ENCODE peak calls at places on chromosomes 11 and 22, in nine cellular contexts. G is psoas muscle, X is mesendoderm, Z is colonic mucosa, Y is tibial nerve, Q is cardiac muscle cell, D is fibroblast of lung, B is IMR-90, U is hepatocyte. L is an unnamed sample.

GRCh38 chr11:103659138-103659734 is 377.2 kb upstream of the DDI1 start:
- DNase-seq in G (no peak), X (peak; percentile 60), Z (no peak), Y (no peak), Q (peak; percentile 16), D (no peak), B (no peak), U (no peak), L (no peak)

GRCh38 chr11:78343303-78343702 is 74.3 kb downstream of the GAB2 start:
- DNase-seq in G (no peak), X (no peak), Z (no peak), Y (no peak), Q (no peak), D (no peak), B (no peak), U (no peak), L (no peak)

GRCh38 chr11:61923166-61924015 is 6.0 kb upstream of the RAB3IL1 start:
- DNase-seq in G (peak; percentile 70), X (peak; percentile 83), Z (peak; percentile 61), Y (peak; percentile 85), Q (peak; percentile 64), D (peak; percentile 73), B (peak; percentile 63), U (peak; percentile 94), L (peak; percentile 87)

GRCh38 chr11:113286509-113287497 is 27.6 kb upstream of the TTC12 start:
- DNase-seq in G (no peak), X (no peak), Z (no peak), Y (no peak), Q (no peak), D (peak; percentile 26), B (no peak), U (no peak), L (no peak)

GRCh38 chr11:65182258-65183170 is 786 bp downstream of the CAPN1 start:
- DNase-seq in G (no peak), X (peak; percentile 81), Z (peak; percentile 73), Y (peak; percentile 16), Q (peak; percentile 50), D (peak; percentile 11), B (no peak), U (peak; percentile 75), L (no peak)

GRCh38 chr11:119377961-119378667 is 3.4 kb downstream of the USP2 start:
- DNase-seq in G (no peak), X (peak; percentile 96), Z (no peak), Y (peak; percentile 4), Q (no peak), D (no peak), B (no peak), U (no peak), L (no peak)

GRCh38 chr11:73944901-73945300 is 5.9 kb upstream of the DNAJB13 start:
- DNase-seq in G (no peak), X (no peak), Z (no peak), Y (no peak), Q (no peak), D (no peak), B (no peak), U (no peak), L (no peak)

GRCh38 chr11:34263462-34264186 is 94.2 kb downstream of the ABTB2 start:
- DNase-seq in G (peak; percentile 72), X (peak; percentile 83), Z (peak; percentile 82), Y (no peak), Q (no peak), D (peak; percentile 59), B (peak; percentile 82), U (peak; percentile 82), L (no peak)

GRCh38 chr11:34151166-34151565 is 45.7 kb downstream of the NAT10 start:
- DNase-seq in G (no peak), X (no peak), Z (no peak), Y (no peak), Q (no peak), D (no peak), B (no peak), U (no peak), L (no peak)

GRCh38 chr11:76789443-76789719 is 6.2 kb downstream of the TSKU start:
- DNase-seq in G (no peak), X (no peak), Z (no peak), Y (no peak), Q (no peak), D (no peak), B (no peak), U (no peak), L (peak; percentile 50)

GRCh38 chr11:46378296-46378695 is 3.2 kb upstream of the MDK start:
- DNase-seq in G (no peak), X (no peak), Z (no peak), Y (no peak), Q (no peak), D (no peak), B (no peak), U (no peak), L (no peak)

GRCh38 chr22:39985383-39986045 is 9.2 kb upstream of the FAM83F start:
- DNase-seq in G (no peak), X (no peak), Z (peak; percentile 60), Y (no peak), Q (no peak), D (no peak), B (no peak), U (no peak), L (no peak)

GRCh38 chr11:66313321-66314185 is 3.3 kb downstream of the CD248 start:
- DNase-seq in G (peak; percentile 57), X (no peak), Z (no peak), Y (no peak), Q (peak; percentile 74), D (peak; percentile 42), B (peak; percentile 40), U (peak; percentile 86), L (no peak)

GRCh38 chr11:66314186-66314501 is 2.7 kb downstream of the CD248 start:
- DNase-seq in G (no peak), X (no peak), Z (no peak), Y (no peak), Q (no peak), D (no peak), B (no peak), U (no peak), L (no peak)

GRCh38 chr11:66315921-66316811 is 678 bp downstream of the CD248 start:
- DNase-seq in G (no peak), X (no peak), Z (no peak), Y (no peak), Q (no peak), D (no peak), B (no peak), U (no peak), L (no peak)

GRCh38 chr11:66315498-66315885 is 1.4 kb downstream of the CD248 start:
- DNase-seq in G (no peak), X (no peak), Z (no peak), Y (no peak), Q (no peak), D (no peak), B (no peak), U (no peak), L (no peak)

GRCh38 chr11:66314561-66315497 is 2.0 kb downstream of the CD248 start:
- DNase-seq in G (no peak), X (no peak), Z (no peak), Y (no peak), Q (no peak), D (no peak), B (no peak), U (no peak), L (no peak)
- H3K4me1 ChIP-seq in G (no peaks in the 10 kb centered on the region), X (peaks cover 16% of the 10 kb centered on the region), Z (peaks cover 5% of the 10 kb centered on the region), Y (peaks cover 67% of the 10 kb centered on the region), Q (peaks cover 28% of the 10 kb centered on the region), D (peaks cover 19% of the 10 kb centered on the region), B (peaks cover 32% of the 10 kb centered on the region), U (peaks cover 23% of the 10 kb centered on the region), L (peaks cover 29% of the 10 kb centered on the region)

GRCh38 chr11:116701876-116702275 is 70.9 kb downstream of the BUD13 start:
- DNase-seq in G (no peak), X (no peak), Z (no peak), Y (no peak), Q (no peak), D (no peak), B (no peak), U (no peak), L (no peak)

GRCh38 chr11:116700586-116701220 is 72.1 kb downstream of the BUD13 start:
- DNase-seq in G (no peak), X (no peak), Z (no peak), Y (no peak), Q (no peak), D (no peak), B (no peak), U (no peak), L (no peak)

GRCh38 chr11:116703421-116703820 is 69.4 kb downstream of the BUD13 start:
- DNase-seq in G (no peak), X (peak; percentile 94), Z (no peak), Y (no peak), Q (peak; percentile 48), D (peak; percentile 2), B (no peak), U (no peak), L (no peak)

GRCh38 chr11:116702772-116703360 is 69.9 kb downstream of the BUD13 start:
- DNase-seq in G (no peak), X (peak; percentile 41), Z (no peak), Y (no peak), Q (no peak), D (no peak), B (no peak), U (no peak), L (no peak)

GRCh38 chr11:116701297-116701801 is 71.4 kb downstream of the BUD13 start:
- DNase-seq in G (no peak), X (no peak), Z (no peak), Y (no peak), Q (no peak), D (no peak), B (no peak), U (no peak), L (peak; percentile 45)
- H3K4me1 ChIP-seq in G (no peaks in the 10 kb centered on the region), X (peaks cover 2% of the 10 kb centered on the region), Z (no peaks in the 10 kb centered on the region), Y (no peaks in the 10 kb centered on the region), Q (no peaks in the 10 kb centered on the region), D (no peaks in the 10 kb centered on the region), B (no peaks in the 10 kb centered on the region), U (no peaks in the 10 kb centered on the region), L (no peaks in the 10 kb centered on the region)

DNA sequence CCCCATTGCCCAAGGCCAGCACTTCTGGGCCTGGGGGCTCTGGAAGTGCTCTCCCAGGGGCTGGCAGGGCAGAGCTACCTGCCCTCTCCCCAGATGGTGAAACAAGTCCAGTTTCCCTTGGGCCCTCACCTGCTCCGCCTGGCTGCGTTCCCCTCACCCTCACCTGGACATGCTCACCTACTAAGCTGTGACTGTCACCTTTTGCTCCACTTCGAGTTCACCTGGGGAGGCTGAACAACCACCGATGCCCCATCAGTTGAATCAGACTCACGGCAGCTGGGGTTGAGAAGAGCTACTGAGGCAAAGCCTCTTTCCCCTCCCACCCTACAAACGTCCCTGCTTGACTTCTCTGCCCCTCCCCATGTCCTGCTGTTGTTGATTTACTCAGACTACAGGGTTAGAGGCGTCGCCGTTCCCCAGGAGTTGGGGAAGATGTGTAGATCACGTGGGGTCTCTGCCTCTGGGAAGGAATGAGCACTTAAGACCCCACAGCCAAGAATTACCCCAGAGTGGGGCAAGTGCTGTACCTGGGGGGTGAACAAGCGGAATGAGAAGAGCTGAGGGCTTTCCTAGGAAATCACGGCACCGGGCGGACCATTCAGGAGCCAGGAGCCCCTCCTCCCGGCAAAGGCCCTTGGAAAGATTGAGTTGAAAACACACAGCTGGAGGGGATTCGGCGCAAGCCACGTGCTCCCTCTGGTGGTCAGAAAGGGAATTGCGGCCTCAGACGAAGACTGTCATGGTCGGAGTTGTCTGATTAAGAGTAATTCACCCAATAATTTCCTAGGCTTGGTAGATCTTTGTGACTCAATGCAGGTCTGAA is 7.1 kb downstream of the FXYD2 start:
- DNase-seq in G (peak; percentile 83), X (peak; percentile 92), Z (peak; percentile 90), Y (peak; percentile 87), Q (peak; percentile 82), D (peak; percentile 78), B (peak; percentile 65), U (peak; percentile 91), L (peak; percentile 79)
- H3K4me1 ChIP-seq in G (no peaks in the 10 kb centered on the region), X (peaks cover 18% of the 10 kb centered on the region), Z (peaks cover 18% of the 10 kb centered on the region), Y (peaks cover 18% of the 10 kb centered on the region), Q (peaks cover 19% of the 10 kb centered on the region), D (no peaks in the 10 kb centered on the region), B (peaks cover 2% of the 10 kb centered on the region), U (peaks cover 42% of the 10 kb centered on the region), L (no peaks in the 10 kb centered on the region)

GRCh38 chr22:46453829-46454220 is 83.6 kb downstream of the CELSR1 start:
- DNase-seq in G (no peak), X (no peak), Z (no peak), Y (no peak), Q (no peak), D (no peak), B (no peak), U (no peak), L (no peak)
- H3K4me1 ChIP-seq in G (no peaks in the 10 kb centered on the region), X (no peaks in the 10 kb centered on the region), Z (no peaks in the 10 kb centered on the region), Y (peaks cover 11% of the 10 kb centered on the region), Q (peaks cover 4% of the 10 kb centered on the region), D (no peaks in the 10 kb centered on the region), B (peaks cover 1% of the 10 kb centered on the region), U (peaks cover 21% of the 10 kb centered on the region), L (no peaks in the 10 kb centered on the region)

L was measured in tibial artery.